ENCODE peak calls at places on chromosomes 6 and 20, in four cellular contexts. One of them, this sample, is unnamed.

GRCh38 chr6:24099181-24099580 is 26.8 kb upstream of the NRSN1 start:
- DNase-seq in OCI-M1: no peak
- DNase-seq in non-pigmented ciliary epithelial cell: no peak
- DNase-seq in naive B cell: no peak
- DNase-seq in this sample: no peak

GRCh38 chr6:109816452-109817374 is 125.6 kb downstream of the FIG4 start:
- DNase-seq in OCI-M1: no peak
- DNase-seq in non-pigmented ciliary epithelial cell: no peak
- DNase-seq in naive B cell: no peak
- DNase-seq in this sample: no peak

GRCh38 chr20:3046677-3047462 is 1.0 kb downstream of the MRPS26 start:
- DNase-seq in OCI-M1: no peak
- DNase-seq in non-pigmented ciliary epithelial cell: no peak
- DNase-seq in naive B cell: no peak
- DNase-seq in this sample: peak

GRCh38 chr6:14211596-14211961 is 94.0 kb downstream of the CD83 start:
- DNase-seq in OCI-M1: no peak
- DNase-seq in non-pigmented ciliary epithelial cell: no peak
- DNase-seq in naive B cell: no peak
- DNase-seq in this sample: peak

GRCh38 chr20:36856196-36856595 is 19.7 kb upstream of the TLDC2 start:
- DNase-seq in OCI-M1: no peak
- DNase-seq in non-pigmented ciliary epithelial cell: no peak
- DNase-seq in naive B cell: no peak
- DNase-seq in this sample: no peak

GRCh38 chr6:90417385-90417784 is 120.7 kb upstream of the BACH2 start:
- DNase-seq in OCI-M1: no peak
- DNase-seq in non-pigmented ciliary epithelial cell: no peak
- DNase-seq in naive B cell: no peak
- DNase-seq in this sample: no peak

GRCh38 chr20:3606021-3606420 is 57.2 kb downstream of the GFRA4 start:
- DNase-seq in OCI-M1: no peak
- DNase-seq in non-pigmented ciliary epithelial cell: no peak
- DNase-seq in naive B cell: no peak
- DNase-seq in this sample: no peak

GRCh38 chr6:112149719-112150263 is 62.4 kb downstream of the FAM229B start:
- DNase-seq in OCI-M1: no peak
- DNase-seq in non-pigmented ciliary epithelial cell: no peak
- DNase-seq in naive B cell: no peak
- DNase-seq in this sample: peak

GRCh38 chr20:24629668-24630067 is 160.2 kb downstream of the SYNDIG1 start:
- DNase-seq in OCI-M1: no peak
- DNase-seq in non-pigmented ciliary epithelial cell: no peak
- DNase-seq in naive B cell: no peak
- DNase-seq in this sample: peak

GRCh38 chr6:31272431-31272830 is 539 bp upstream of the HLA-C start:
- DNase-seq in OCI-M1: peak
- DNase-seq in non-pigmented ciliary epithelial cell: no peak
- DNase-seq in naive B cell: no peak
- DNase-seq in this sample: peak

GRCh38 chr20:62921119-62921687 is 5.1 kb downstream of the DIDO1 start:
- DNase-seq in OCI-M1: peak
- DNase-seq in non-pigmented ciliary epithelial cell: no peak
- DNase-seq in naive B cell: no peak
- DNase-seq in this sample: peak

GRCh38 chr20:18195931-18196330 is 58.3 kb downstream of the KAT14 start:
- DNase-seq in OCI-M1: no peak
- DNase-seq in non-pigmented ciliary epithelial cell: no peak
- DNase-seq in naive B cell: no peak
- DNase-seq in this sample: no peak

GRCh38 chr20:10536531-10536930 is 101.4 kb downstream of the SLX4IP start:
- DNase-seq in OCI-M1: peak
- DNase-seq in non-pigmented ciliary epithelial cell: no peak
- DNase-seq in naive B cell: no peak
- DNase-seq in this sample: peak

GRCh38 chr6:149961728-149962425 is 1.9 kb upstream of the ULBP1 start:
- DNase-seq in OCI-M1: peak
- DNase-seq in non-pigmented ciliary epithelial cell: no peak
- DNase-seq in naive B cell: no peak
- DNase-seq in this sample: no peak

GRCh38 chr6:138765896-138766487 is 7.6 kb upstream of the CCDC28A start:
- DNase-seq in OCI-M1: peak
- DNase-seq in non-pigmented ciliary epithelial cell: no peak
- DNase-seq in naive B cell: peak
- DNase-seq in this sample: peak

GRCh38 chr6:53523511-53524454 is 21.1 kb downstream of the GCLC start:
- DNase-seq in OCI-M1: no peak
- DNase-seq in non-pigmented ciliary epithelial cell: no peak
- DNase-seq in naive B cell: no peak
- DNase-seq in this sample: no peak

GRCh38 chr20:8720089-8720488 is 348.8 kb upstream of the PLCB4 start:
- DNase-seq in OCI-M1: no peak
- DNase-seq in non-pigmented ciliary epithelial cell: no peak
- DNase-seq in naive B cell: no peak
- DNase-seq in this sample: peak

GRCh38 chr6:37182736-37183590 is 13.0 kb downstream of the PIM1 start:
- DNase-seq in OCI-M1: peak
- DNase-seq in non-pigmented ciliary epithelial cell: no peak
- DNase-seq in naive B cell: peak
- DNase-seq in this sample: no peak

GRCh38 chr20:45358282-45359068 is 4.5 kb upstream of the SYS1 start:
- DNase-seq in OCI-M1: peak
- DNase-seq in non-pigmented ciliary epithelial cell: no peak
- DNase-seq in naive B cell: no peak
- DNase-seq in this sample: peak

GRCh38 chr6:15948930-15949900 is 179.7 kb upstream of the MYLIP start:
- DNase-seq in OCI-M1: no peak
- DNase-seq in non-pigmented ciliary epithelial cell: no peak
- DNase-seq in naive B cell: no peak
- DNase-seq in this sample: peak

GRCh38 chr6:47160702-47161101 is 118.6 kb upstream of the ADGRF1 start:
- DNase-seq in OCI-M1: no peak
- DNase-seq in non-pigmented ciliary epithelial cell: no peak
- DNase-seq in naive B cell: no peak
- DNase-seq in this sample: no peak

GRCh38 chr6:135962731-135963130 is 111.2 kb downstream of the PDE7B start:
- DNase-seq in OCI-M1: peak
- DNase-seq in non-pigmented ciliary epithelial cell: peak
- DNase-seq in naive B cell: no peak
- DNase-seq in this sample: peak

GRCh38 chr6:39517763-39518162 is 195.3 kb upstream of the KCNK16 start:
- DNase-seq in OCI-M1: no peak
- DNase-seq in non-pigmented ciliary epithelial cell: peak
- DNase-seq in naive B cell: no peak
- DNase-seq in this sample: peak

GRCh38 chr6:35146453-35146852 is 5.3 kb upstream of the TCP11 start:
- DNase-seq in OCI-M1: peak
- DNase-seq in non-pigmented ciliary epithelial cell: no peak
- DNase-seq in naive B cell: no peak
- DNase-seq in this sample: peak

GRCh38 chr6:27295301-27296079 is 16.6 kb downstream of the POM121L2 start:
- DNase-seq in OCI-M1: peak
- DNase-seq in non-pigmented ciliary epithelial cell: no peak
- DNase-seq in naive B cell: no peak
- DNase-seq in this sample: peak

GRCh38 chr6:105936972-105937371 is 149.2 kb upstream of the PRDM1 start:
- DNase-seq in OCI-M1: no peak
- DNase-seq in non-pigmented ciliary epithelial cell: no peak
- DNase-seq in naive B cell: no peak
- DNase-seq in this sample: no peak

GRCh38 chr6:39834278-39834677 is 42.1 kb downstream of the DAAM2 start:
- DNase-seq in OCI-M1: no peak
- DNase-seq in non-pigmented ciliary epithelial cell: no peak
- DNase-seq in naive B cell: no peak
- DNase-seq in this sample: no peak

GRCh38 chr20:32249030-32249738 is 28.3 kb upstream of the KIF3B start:
- DNase-seq in OCI-M1: no peak
- DNase-seq in non-pigmented ciliary epithelial cell: no peak
- DNase-seq in naive B cell: no peak
- DNase-seq in this sample: no peak

GRCh38 chr6:7697820-7698623 is 27.9 kb upstream of the BMP6 start:
- DNase-seq in OCI-M1: peak
- DNase-seq in non-pigmented ciliary epithelial cell: peak
- DNase-seq in naive B cell: peak
- DNase-seq in this sample: peak

GRCh38 chr6:83343121-83343520 is 87.7 kb downstream of the ME1 start:
- DNase-seq in OCI-M1: no peak
- DNase-seq in non-pigmented ciliary epithelial cell: no peak
- DNase-seq in naive B cell: no peak
- DNase-seq in this sample: no peak

GRCh38 chr20:9200620-9201019 is 131.7 kb downstream of the PLCB4 start:
- DNase-seq in OCI-M1: peak
- DNase-seq in non-pigmented ciliary epithelial cell: no peak
- DNase-seq in naive B cell: no peak
- DNase-seq in this sample: peak

GRCh38 chr6:71222676-71223075 is 65.9 kb upstream of the OGFRL1 start:
- DNase-seq in OCI-M1: no peak
- DNase-seq in non-pigmented ciliary epithelial cell: no peak
- DNase-seq in naive B cell: no peak
- DNase-seq in this sample: no peak

GRCh38 chr6:48568856-48569255 is 457.9 kb upstream of the PTCHD4 start:
- DNase-seq in OCI-M1: peak
- DNase-seq in non-pigmented ciliary epithelial cell: no peak
- DNase-seq in naive B cell: no peak
- DNase-seq in this sample: no peak

GRCh38 chr20:25090492-25091429 is 8.8 kb upstream of the VSX1 start:
- DNase-seq in OCI-M1: no peak
- DNase-seq in non-pigmented ciliary epithelial cell: no peak
- DNase-seq in naive B cell: no peak
- DNase-seq in this sample: no peak

GRCh38 chr6:111551521-111552231 is 54.0 kb downstream of the TRAF3IP2 start:
- DNase-seq in OCI-M1: no peak
- DNase-seq in non-pigmented ciliary epithelial cell: no peak
- DNase-seq in naive B cell: no peak
- DNase-seq in this sample: peak

GRCh38 chr6:137767931-137768690 is 98.9 kb upstream of the TNFAIP3 start:
- DNase-seq in OCI-M1: peak
- DNase-seq in non-pigmented ciliary epithelial cell: no peak
- DNase-seq in naive B cell: peak
- DNase-seq in this sample: peak

GRCh38 chr20:50683570-50683969 is 7.8 kb downstream of the RIPOR3 start:
- DNase-seq in OCI-M1: no peak
- DNase-seq in non-pigmented ciliary epithelial cell: no peak
- DNase-seq in naive B cell: no peak
- DNase-seq in this sample: no peak

GRCh38 chr20:58774214-58774613 is 76.5 kb downstream of the GNAS-AS1 start:
- DNase-seq in OCI-M1: no peak
- DNase-seq in non-pigmented ciliary epithelial cell: no peak
- DNase-seq in naive B cell: no peak
- DNase-seq in this sample: no peak

GRCh38 chr6:62391358-62391757 is 105.3 kb upstream of the KHDRBS2 start:
- DNase-seq in OCI-M1: no peak
- DNase-seq in non-pigmented ciliary epithelial cell: no peak
- DNase-seq in naive B cell: no peak
- DNase-seq in this sample: no peak

This sample was measured in choroid plexus epithelial cell.